ENCODE peak calls at places on chromosomes 3 and 15, in six cellular contexts. One of them, this sample, is unnamed.
A peak's percentile ranks its signal among the peaks of the same experiment; 100 is the strongest.

GRCh38 chr15:63041982-63042878 is at the start of gene TPM1:
- DNase-seq in left ventricle myocardium inferior: peak; percentile 88
- DNase-seq in heart left ventricle: peak; percentile 91
- DNase-seq in kidney epithelial cell: peak; percentile 67
- DNase-seq in adipocyte: peak; percentile 93
- DNase-seq in upper lobe of left lung: peak; percentile 93
- DNase-seq in this sample: peak; percentile 93

GRCh38 chr3:30894521-30895289 is at the start of gene GADL1:
- DNase-seq in left ventricle myocardium inferior: peak; percentile 24
- DNase-seq in heart left ventricle: peak; percentile 28
- DNase-seq in kidney epithelial cell: no peak
- DNase-seq in adipocyte: peak; percentile 61
- DNase-seq in upper lobe of left lung: peak; percentile 86
- DNase-seq in this sample: no peak

GRCh38 chr3:98972155-98972554 is 70.7 kb upstream of the DCBLD2 start:
- DNase-seq in left ventricle myocardium inferior: no peak
- DNase-seq in heart left ventricle: no peak
- DNase-seq in kidney epithelial cell: peak; percentile 92
- DNase-seq in adipocyte: peak; percentile 83
- DNase-seq in upper lobe of left lung: no peak
- DNase-seq in this sample: no peak

GRCh38 chr3:100352296-100353178 is 18.0 kb downstream of the NIT2 start:
- DNase-seq in left ventricle myocardium inferior: no peak
- DNase-seq in heart left ventricle: no peak
- DNase-seq in kidney epithelial cell: no peak
- DNase-seq in adipocyte: no peak
- DNase-seq in upper lobe of left lung: no peak
- DNase-seq in this sample: no peak

GRCh38 chr15:62958528-62958927 is 84.0 kb upstream of the TPM1 start:
- DNase-seq in left ventricle myocardium inferior: peak; percentile 39
- DNase-seq in heart left ventricle: peak; percentile 59
- DNase-seq in kidney epithelial cell: no peak
- DNase-seq in adipocyte: peak; percentile 53
- DNase-seq in upper lobe of left lung: no peak
- DNase-seq in this sample: no peak

GRCh38 chr15:76181705-76182107 is 121.9 kb downstream of the TMEM266 start:
- DNase-seq in left ventricle myocardium inferior: no peak
- DNase-seq in heart left ventricle: no peak
- DNase-seq in kidney epithelial cell: no peak
- DNase-seq in adipocyte: no peak
- DNase-seq in upper lobe of left lung: no peak
- DNase-seq in this sample: no peak

GRCh38 chr3:105688821-105689220 is 180.0 kb downstream of the CBLB start:
- DNase-seq in left ventricle myocardium inferior: no peak
- DNase-seq in heart left ventricle: no peak
- DNase-seq in kidney epithelial cell: no peak
- DNase-seq in adipocyte: peak; percentile 2
- DNase-seq in upper lobe of left lung: no peak
- DNase-seq in this sample: no peak

GRCh38 chr3:172673210-172673679 is 37.6 kb downstream of the NCEH1 start:
- DNase-seq in left ventricle myocardium inferior: peak; percentile 54
- DNase-seq in heart left ventricle: peak; percentile 49
- DNase-seq in kidney epithelial cell: no peak
- DNase-seq in adipocyte: peak; percentile 80
- DNase-seq in upper lobe of left lung: no peak
- DNase-seq in this sample: no peak

GRCh38 chr3:53132347-53132746 is 2.1 kb upstream of the RFT1 start:
- DNase-seq in left ventricle myocardium inferior: no peak
- DNase-seq in heart left ventricle: no peak
- DNase-seq in kidney epithelial cell: no peak
- DNase-seq in adipocyte: no peak
- DNase-seq in upper lobe of left lung: no peak
- DNase-seq in this sample: no peak

GRCh38 chr15:27028836-27029482 is 58.0 kb downstream of the GABRG3 start:
- DNase-seq in left ventricle myocardium inferior: no peak
- DNase-seq in heart left ventricle: no peak
- DNase-seq in kidney epithelial cell: no peak
- DNase-seq in adipocyte: no peak
- DNase-seq in upper lobe of left lung: peak; percentile 54
- DNase-seq in this sample: no peak

GRCh38 chr3:129686941-129687340 is 80.5 kb upstream of the PLXND1 start:
- DNase-seq in left ventricle myocardium inferior: no peak
- DNase-seq in heart left ventricle: no peak
- DNase-seq in kidney epithelial cell: no peak
- DNase-seq in adipocyte: no peak
- DNase-seq in upper lobe of left lung: no peak
- DNase-seq in this sample: no peak

GRCh38 chr3:26091096-26091495 is 301.2 kb downstream of the OXSM start:
- DNase-seq in left ventricle myocardium inferior: no peak
- DNase-seq in heart left ventricle: no peak
- DNase-seq in kidney epithelial cell: no peak
- DNase-seq in adipocyte: no peak
- DNase-seq in upper lobe of left lung: no peak
- DNase-seq in this sample: no peak

DNA sequence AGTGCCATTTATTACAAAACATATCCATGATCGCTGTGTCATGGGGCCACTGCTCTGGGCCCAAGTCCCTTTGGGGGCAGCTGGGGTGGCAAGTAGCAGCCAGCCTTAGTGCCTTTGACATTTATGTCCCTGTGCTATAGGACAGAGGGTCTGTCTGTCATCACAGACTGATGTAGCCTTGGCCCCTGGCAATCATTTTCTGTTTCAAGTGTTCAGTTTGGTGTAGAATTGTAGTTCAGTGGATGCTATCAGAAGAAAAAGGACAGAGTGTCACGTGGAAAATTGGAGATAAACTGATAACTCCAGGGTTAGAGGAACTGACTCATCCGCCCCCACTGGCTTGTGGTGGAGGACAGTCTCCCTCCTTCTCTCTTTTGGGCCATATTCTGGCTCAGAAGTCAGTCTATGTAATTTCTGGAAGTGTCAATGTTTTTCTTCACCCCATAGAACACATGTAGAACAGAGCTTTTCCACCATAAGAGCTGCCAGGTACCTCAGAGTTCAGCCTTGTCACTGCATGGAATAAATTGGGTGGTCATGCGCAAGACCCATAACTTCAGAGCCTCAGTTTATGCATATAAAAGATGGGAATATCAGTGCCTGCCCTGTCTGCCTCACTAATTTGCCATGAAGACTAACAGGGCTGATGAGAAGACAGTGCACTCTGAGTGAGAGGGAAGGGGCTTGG is 4.5 kb upstream of the MRPS22 start:
- DNase-seq in left ventricle myocardium inferior: no peak
- DNase-seq in heart left ventricle: no peak
- DNase-seq in kidney epithelial cell: no peak
- DNase-seq in adipocyte: no peak
- DNase-seq in upper lobe of left lung: no peak
- DNase-seq in this sample: no peak
- H3K4me3 ChIP-seq in left ventricle myocardium inferior: no peak overlapping the region
- H3K4me3 ChIP-seq in heart left ventricle: no peak overlapping the region
- H3K4me3 ChIP-seq in kidney epithelial cell: no peak overlapping the region
- H3K4me3 ChIP-seq in adipocyte: no peak overlapping the region
- H3K4me3 ChIP-seq in upper lobe of left lung: no peak overlapping the region
- H3K4me3 ChIP-seq in this sample: no peak overlapping the region

DNA sequence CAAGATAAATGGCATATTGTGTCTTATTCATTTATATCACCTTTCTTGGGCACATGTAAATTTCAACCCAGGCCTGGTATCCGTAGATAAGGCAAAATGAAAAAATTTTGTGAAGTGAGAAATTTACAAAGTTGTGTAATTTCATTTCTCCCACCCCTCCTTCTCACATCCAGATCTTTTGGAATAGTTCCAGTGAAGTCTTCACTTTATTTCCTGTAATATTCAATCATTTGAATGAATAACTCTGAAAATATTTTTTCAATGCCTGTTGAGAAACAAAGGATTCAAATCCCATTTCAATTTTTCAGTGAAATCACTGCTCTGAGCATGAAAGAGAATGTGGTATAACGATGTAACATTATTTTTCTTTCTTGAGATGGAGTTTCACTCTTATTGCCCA is 53.4 kb downstream of the BTLA start:
- DNase-seq in left ventricle myocardium inferior: no peak
- DNase-seq in heart left ventricle: no peak
- DNase-seq in kidney epithelial cell: no peak
- DNase-seq in adipocyte: no peak
- DNase-seq in upper lobe of left lung: no peak
- DNase-seq in this sample: no peak
- H3K4me3 ChIP-seq in left ventricle myocardium inferior: no peak overlapping the region
- H3K4me3 ChIP-seq in heart left ventricle: no peak overlapping the region
- H3K4me3 ChIP-seq in kidney epithelial cell: no peak overlapping the region
- H3K4me3 ChIP-seq in adipocyte: peak overlapping the region; percentile 27
- H3K4me3 ChIP-seq in upper lobe of left lung: no peak overlapping the region
- H3K4me3 ChIP-seq in this sample: no peak overlapping the region

GRCh38 chr3:73398084-73398483 is 226.7 kb downstream of the PDZRN3 start:
- DNase-seq in left ventricle myocardium inferior: no peak
- DNase-seq in heart left ventricle: no peak
- DNase-seq in kidney epithelial cell: no peak
- DNase-seq in adipocyte: no peak
- DNase-seq in upper lobe of left lung: no peak
- DNase-seq in this sample: no peak
- H3K4me3 ChIP-seq in left ventricle myocardium inferior: no peak overlapping the region
- H3K4me3 ChIP-seq in heart left ventricle: no peak overlapping the region
- H3K4me3 ChIP-seq in kidney epithelial cell: no peak overlapping the region
- H3K4me3 ChIP-seq in adipocyte: no peak overlapping the region
- H3K4me3 ChIP-seq in upper lobe of left lung: no peak overlapping the region
- H3K4me3 ChIP-seq in this sample: no peak overlapping the region

GRCh38 chr15:96334017-96334704 is 3.7 kb downstream of the NR2F2 start:
- DNase-seq in left ventricle myocardium inferior: no peak
- DNase-seq in heart left ventricle: no peak
- DNase-seq in kidney epithelial cell: no peak
- DNase-seq in adipocyte: peak; percentile 34
- DNase-seq in upper lobe of left lung: peak; percentile 83
- DNase-seq in this sample: no peak
- H3K4me3 ChIP-seq in left ventricle myocardium inferior: peak overlapping the region; percentile 88
- H3K4me3 ChIP-seq in heart left ventricle: peak overlapping the region; percentile 77
- H3K4me3 ChIP-seq in kidney epithelial cell: peak overlapping the region; percentile 69
- H3K4me3 ChIP-seq in adipocyte: peak overlapping the region; percentile 97
- H3K4me3 ChIP-seq in upper lobe of left lung: peak overlapping the region; percentile 67
- H3K4me3 ChIP-seq in this sample: peak overlapping the region; percentile 79

GRCh38 chr15:100901702-100902435 is 17.3 kb upstream of the LRRK1 start:
- DNase-seq in left ventricle myocardium inferior: no peak
- DNase-seq in heart left ventricle: no peak
- DNase-seq in kidney epithelial cell: no peak
- DNase-seq in adipocyte: peak; percentile 72
- DNase-seq in upper lobe of left lung: peak; percentile 29
- DNase-seq in this sample: no peak
- H3K4me3 ChIP-seq in left ventricle myocardium inferior: peak overlapping the region; percentile 52
- H3K4me3 ChIP-seq in heart left ventricle: no peak overlapping the region
- H3K4me3 ChIP-seq in kidney epithelial cell: no peak overlapping the region
- H3K4me3 ChIP-seq in adipocyte: peak overlapping the region; percentile 74
- H3K4me3 ChIP-seq in upper lobe of left lung: peak overlapping the region; percentile 39
- H3K4me3 ChIP-seq in this sample: peak overlapping the region; percentile 55

DNA sequence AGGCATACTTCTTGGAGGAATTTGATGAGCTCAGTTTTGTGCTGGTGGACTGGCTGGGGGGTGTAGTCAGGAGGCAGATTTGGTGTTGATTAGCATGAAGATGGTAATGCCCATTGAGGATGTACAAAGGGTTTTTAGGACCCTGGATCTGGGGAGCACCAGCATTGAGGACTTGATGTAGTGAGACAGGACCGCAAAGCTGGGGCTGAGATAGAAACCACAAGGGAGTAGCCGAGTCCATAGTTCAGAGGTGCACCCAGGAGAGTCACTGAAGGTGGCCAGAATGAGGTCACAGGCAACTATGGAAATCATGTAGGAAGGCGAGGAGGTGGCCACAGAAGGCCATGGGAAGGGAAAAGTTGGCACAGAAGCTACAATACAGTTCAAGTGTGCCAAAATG is 2.7 kb upstream of the CDC25A start:
- DNase-seq in left ventricle myocardium inferior: no peak
- DNase-seq in heart left ventricle: no peak
- DNase-seq in kidney epithelial cell: no peak
- DNase-seq in adipocyte: no peak
- DNase-seq in upper lobe of left lung: no peak
- DNase-seq in this sample: no peak
- H3K4me3 ChIP-seq in left ventricle myocardium inferior: no peak overlapping the region
- H3K4me3 ChIP-seq in heart left ventricle: no peak overlapping the region
- H3K4me3 ChIP-seq in kidney epithelial cell: no peak overlapping the region
- H3K4me3 ChIP-seq in adipocyte: no peak overlapping the region
- H3K4me3 ChIP-seq in upper lobe of left lung: no peak overlapping the region
- H3K4me3 ChIP-seq in this sample: no peak overlapping the region

DNA sequence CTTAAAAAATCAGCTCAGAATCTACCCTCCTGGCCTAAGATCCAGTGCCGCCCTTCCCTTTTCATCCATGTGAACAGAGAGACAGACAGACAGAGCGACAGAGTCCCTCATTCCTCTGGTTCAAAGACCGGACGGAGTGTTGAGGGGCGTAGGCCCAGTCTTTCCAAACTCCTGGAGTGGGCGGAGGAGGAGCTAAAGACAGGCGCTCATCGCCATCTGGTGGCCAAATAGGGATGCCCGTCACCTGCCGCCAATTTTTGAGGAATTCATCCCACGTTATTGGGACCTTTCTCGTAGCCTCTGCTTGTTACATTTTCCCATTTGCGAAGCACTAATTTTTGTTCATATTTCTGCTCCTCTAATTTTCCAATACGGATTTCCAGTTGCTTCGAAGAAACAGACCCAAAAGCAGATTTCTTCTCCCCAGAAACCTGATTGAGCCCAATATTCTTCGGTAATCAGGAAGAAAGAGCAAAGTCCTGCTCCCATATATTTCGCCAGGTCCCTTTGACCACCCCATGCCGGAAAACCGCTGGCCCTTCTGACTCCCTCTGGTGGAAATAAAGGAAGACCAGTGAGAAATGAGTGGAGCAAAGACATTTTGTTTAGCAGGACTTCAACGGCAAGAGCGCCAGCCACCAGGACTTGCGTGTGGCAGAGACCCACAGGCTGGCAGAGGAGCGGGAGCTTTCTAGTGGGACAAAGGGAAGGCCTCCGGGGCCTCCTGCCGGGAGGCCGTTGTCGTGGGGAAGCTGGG is 88.0 kb downstream of the LRRK1 start:
- DNase-seq in left ventricle myocardium inferior: peak; percentile 73
- DNase-seq in heart left ventricle: peak; percentile 79
- DNase-seq in kidney epithelial cell: peak; percentile 21
- DNase-seq in adipocyte: peak; percentile 95
- DNase-seq in upper lobe of left lung: no peak
- DNase-seq in this sample: peak; percentile 66
- H3K4me3 ChIP-seq in left ventricle myocardium inferior: peak overlapping the region; percentile 69
- H3K4me3 ChIP-seq in heart left ventricle: no peak overlapping the region
- H3K4me3 ChIP-seq in kidney epithelial cell: no peak overlapping the region
- H3K4me3 ChIP-seq in adipocyte: no peak overlapping the region
- H3K4me3 ChIP-seq in upper lobe of left lung: peak overlapping the region; percentile 49
- H3K4me3 ChIP-seq in this sample: peak overlapping the region; percentile 55

GRCh38 chr3:131850223-131850622 is 184.6 kb downstream of the CPNE4 start:
- DNase-seq in left ventricle myocardium inferior: no peak
- DNase-seq in heart left ventricle: no peak
- DNase-seq in kidney epithelial cell: no peak
- DNase-seq in adipocyte: no peak
- DNase-seq in upper lobe of left lung: no peak
- DNase-seq in this sample: no peak

GRCh38 chr3:131856171-131856570 is 178.6 kb downstream of the CPNE4 start:
- DNase-seq in left ventricle myocardium inferior: no peak
- DNase-seq in heart left ventricle: no peak
- DNase-seq in kidney epithelial cell: no peak
- DNase-seq in adipocyte: no peak
- DNase-seq in upper lobe of left lung: no peak
- DNase-seq in this sample: no peak
- H3K4me3 ChIP-seq in left ventricle myocardium inferior: no peak overlapping the region
- H3K4me3 ChIP-seq in heart left ventricle: no peak overlapping the region
- H3K4me3 ChIP-seq in kidney epithelial cell: no peak overlapping the region
- H3K4me3 ChIP-seq in adipocyte: no peak overlapping the region
- H3K4me3 ChIP-seq in upper lobe of left lung: no peak overlapping the region
- H3K4me3 ChIP-seq in this sample: no peak overlapping the region